ENCODE peak calls at places on chromosomes 7 and 10, in ten cellular contexts. One of them, this sample, is unnamed.

GRCh38 chr7:86094166-86094669 is 549.5 kb upstream of the GRM3 start:
- DNase-seq in heart left ventricle: no peak
- DNase-seq in K562: no peak
- DNase-seq in CD8-positive, alpha-beta memory T cell: no peak
- DNase-seq in fibroblast of lung: no peak
- DNase-seq in neuronal stem cell: no peak
- DNase-seq in suprapubic skin: no peak
- DNase-seq in mammary epithelial cell: no peak
- DNase-seq in PC-3: no peak
- DNase-seq in astrocyte: no peak
- DNase-seq in this sample: no peak

GRCh38 chr7:27947581-27948278 is 207.8 kb downstream of the TAX1BP1 start:
- DNase-seq in neuronal stem cell: no peak
- DNase-seq in astrocyte: peak; percentile 36
- DNase-seq in fibroblast of lung: peak; percentile 45
- DNase-seq in K562: no peak
- DNase-seq in suprapubic skin: no peak
- DNase-seq in PC-3: no peak
- DNase-seq in mammary epithelial cell: no peak
- DNase-seq in heart left ventricle: no peak
- DNase-seq in CD8-positive, alpha-beta memory T cell: no peak
- DNase-seq in this sample: peak; percentile 7

GRCh38 chr10:68032113-68032512 is 43.0 kb downstream of the HERC4 start:
- DNase-seq in fibroblast of lung: no peak
- DNase-seq in mammary epithelial cell: no peak
- DNase-seq in CD8-positive, alpha-beta memory T cell: no peak
- DNase-seq in K562: no peak
- DNase-seq in suprapubic skin: no peak
- DNase-seq in heart left ventricle: no peak
- DNase-seq in PC-3: no peak
- DNase-seq in neuronal stem cell: no peak
- DNase-seq in astrocyte: no peak
- DNase-seq in this sample: no peak

GRCh38 chr10:126387041-126387908 is 1.0 kb downstream of the ADAM12 start:
- DNase-seq in suprapubic skin: no peak
- DNase-seq in neuronal stem cell: peak; percentile 54
- DNase-seq in mammary epithelial cell: peak; percentile 46
- DNase-seq in heart left ventricle: peak; percentile 79
- DNase-seq in PC-3: peak; percentile 73
- DNase-seq in CD8-positive, alpha-beta memory T cell: no peak
- DNase-seq in fibroblast of lung: peak; percentile 81
- DNase-seq in K562: peak; percentile 17
- DNase-seq in astrocyte: peak; percentile 70
- DNase-seq in this sample: no peak

GRCh38 chr10:58952747-58953466 is 223.5 kb upstream of the PHYHIPL start:
- DNase-seq in PC-3: peak; percentile 78
- DNase-seq in astrocyte: peak; percentile 25
- DNase-seq in suprapubic skin: no peak
- DNase-seq in fibroblast of lung: peak; percentile 39
- DNase-seq in CD8-positive, alpha-beta memory T cell: no peak
- DNase-seq in K562: peak; percentile 23
- DNase-seq in heart left ventricle: no peak
- DNase-seq in mammary epithelial cell: peak; percentile 35
- DNase-seq in neuronal stem cell: peak; percentile 42
- DNase-seq in this sample: no peak

GRCh38 chr10:80261316-80262030 is 28.0 kb downstream of the MAT1A start:
- DNase-seq in fibroblast of lung: no peak
- DNase-seq in astrocyte: no peak
- DNase-seq in mammary epithelial cell: no peak
- DNase-seq in PC-3: no peak
- DNase-seq in neuronal stem cell: no peak
- DNase-seq in suprapubic skin: no peak
- DNase-seq in CD8-positive, alpha-beta memory T cell: no peak
- DNase-seq in heart left ventricle: no peak
- DNase-seq in K562: peak; percentile 15
- DNase-seq in this sample: no peak

GRCh38 chr10:30775779-30776591 is 146.4 kb upstream of the LYZL2 start:
- DNase-seq in K562: no peak
- DNase-seq in neuronal stem cell: no peak
- DNase-seq in suprapubic skin: no peak
- DNase-seq in CD8-positive, alpha-beta memory T cell: no peak
- DNase-seq in mammary epithelial cell: peak; percentile 21
- DNase-seq in fibroblast of lung: peak; percentile 90
- DNase-seq in astrocyte: peak; percentile 82
- DNase-seq in heart left ventricle: no peak
- DNase-seq in PC-3: no peak
- DNase-seq in this sample: peak; percentile 51

GRCh38 chr7:39753823-39754325 is 130.5 kb downstream of the RALA start:
- DNase-seq in K562: no peak
- DNase-seq in fibroblast of lung: no peak
- DNase-seq in suprapubic skin: no peak
- DNase-seq in CD8-positive, alpha-beta memory T cell: no peak
- DNase-seq in heart left ventricle: no peak
- DNase-seq in mammary epithelial cell: no peak
- DNase-seq in PC-3: no peak
- DNase-seq in astrocyte: no peak
- DNase-seq in neuronal stem cell: no peak
- DNase-seq in this sample: no peak

GRCh38 chr7:32588657-32589056 is 93.4 kb downstream of the AVL9 start:
- DNase-seq in PC-3: peak; percentile 28
- DNase-seq in heart left ventricle: no peak
- DNase-seq in neuronal stem cell: no peak
- DNase-seq in fibroblast of lung: peak; percentile 87
- DNase-seq in mammary epithelial cell: peak; percentile 52
- DNase-seq in CD8-positive, alpha-beta memory T cell: no peak
- DNase-seq in K562: no peak
- DNase-seq in suprapubic skin: no peak
- DNase-seq in astrocyte: peak; percentile 84
- DNase-seq in this sample: peak; percentile 71

DNA sequence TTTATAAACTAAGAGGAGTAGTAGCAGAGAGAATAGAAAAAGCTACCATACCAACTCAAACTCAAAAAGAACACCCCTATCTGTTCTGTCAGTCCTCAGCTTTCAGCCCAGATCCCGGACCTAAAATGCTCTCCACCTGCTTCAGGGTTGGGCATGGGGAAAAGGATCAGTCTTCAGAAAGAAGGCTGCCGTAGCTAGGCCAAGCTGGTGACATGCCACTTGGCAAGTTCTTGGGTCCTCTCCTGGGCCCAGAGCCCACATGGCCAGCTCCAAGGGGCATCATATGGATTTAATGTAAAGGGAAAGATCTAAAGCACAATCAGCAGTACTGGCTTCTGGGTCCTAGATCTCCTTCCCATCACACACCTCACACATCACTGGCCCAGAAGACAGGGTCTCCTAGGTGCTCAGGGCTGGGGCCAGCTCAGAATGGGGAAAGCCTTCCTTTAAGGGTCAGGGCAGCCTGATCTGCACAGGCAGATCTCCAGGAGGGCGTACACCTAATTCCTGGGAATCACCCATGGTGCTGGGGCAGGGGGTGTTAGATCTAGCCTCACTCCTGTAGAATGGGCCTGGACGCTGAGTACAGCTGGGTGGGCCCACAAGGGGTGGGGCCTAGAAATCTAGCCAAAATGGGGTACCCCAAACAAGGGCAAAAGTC is 2.5 kb downstream of the VAX1 start:
- DNase-seq in heart left ventricle: no peak
- DNase-seq in neuronal stem cell: no peak
- DNase-seq in PC-3: no peak
- DNase-seq in mammary epithelial cell: no peak
- DNase-seq in astrocyte: no peak
- DNase-seq in K562: no peak
- DNase-seq in fibroblast of lung: no peak
- DNase-seq in suprapubic skin: no peak
- DNase-seq in CD8-positive, alpha-beta memory T cell: no peak
- DNase-seq in this sample: no peak
- H3K27me3 ChIP-seq in heart left ventricle: peaks cover 92% of the 10 kb centered on the region
- H3K27me3 ChIP-seq in neuronal stem cell: peaks cover 97% of the 10 kb centered on the region
- H3K27me3 ChIP-seq in PC-3: peaks cover 15% of the 10 kb centered on the region
- H3K27me3 ChIP-seq in mammary epithelial cell: peaks cover 80% of the 10 kb centered on the region
- H3K27me3 ChIP-seq in astrocyte: peaks cover 79% of the 10 kb centered on the region
- H3K27me3 ChIP-seq in K562: peaks cover 24% of the 10 kb centered on the region
- H3K27me3 ChIP-seq in fibroblast of lung: peaks cover 76% of the 10 kb centered on the region
- H3K27me3 ChIP-seq in suprapubic skin: peaks cover 100% of the 10 kb centered on the region
- H3K27me3 ChIP-seq in CD8-positive, alpha-beta memory T cell: peaks cover 43% of the 10 kb centered on the region
- H3K27me3 ChIP-seq in this sample: peaks cover 95% of the 10 kb centered on the region

GRCh38 chr10:89327803-89328441 is at the start of gene IFIT3:
- DNase-seq in mammary epithelial cell: peak; percentile 67
- DNase-seq in heart left ventricle: no peak
- DNase-seq in K562: peak; percentile 66
- DNase-seq in suprapubic skin: peak; percentile 80
- DNase-seq in fibroblast of lung: peak; percentile 97
- DNase-seq in PC-3: peak; percentile 80
- DNase-seq in neuronal stem cell: no peak
- DNase-seq in CD8-positive, alpha-beta memory T cell: peak; percentile 31
- DNase-seq in astrocyte: peak; percentile 95
- DNase-seq in this sample: no peak

GRCh38 chr10:89332718-89333281 is 5.0 kb downstream of the IFIT3 start:
- DNase-seq in K562: no peak
- DNase-seq in CD8-positive, alpha-beta memory T cell: peak; percentile 33
- DNase-seq in fibroblast of lung: no peak
- DNase-seq in heart left ventricle: no peak
- DNase-seq in neuronal stem cell: no peak
- DNase-seq in suprapubic skin: no peak
- DNase-seq in astrocyte: no peak
- DNase-seq in mammary epithelial cell: no peak
- DNase-seq in PC-3: no peak
- DNase-seq in this sample: no peak

GRCh38 chr10:89330537-89330936 is 2.7 kb downstream of the IFIT3 start:
- DNase-seq in suprapubic skin: no peak
- DNase-seq in mammary epithelial cell: no peak
- DNase-seq in heart left ventricle: no peak
- DNase-seq in neuronal stem cell: no peak
- DNase-seq in astrocyte: no peak
- DNase-seq in CD8-positive, alpha-beta memory T cell: no peak
- DNase-seq in K562: no peak
- DNase-seq in fibroblast of lung: peak; percentile 34
- DNase-seq in PC-3: no peak
- DNase-seq in this sample: no peak

GRCh38 chr10:89337493-89337892 is 9.7 kb downstream of the IFIT3 start:
- DNase-seq in CD8-positive, alpha-beta memory T cell: no peak
- DNase-seq in neuronal stem cell: no peak
- DNase-seq in K562: no peak
- DNase-seq in suprapubic skin: no peak
- DNase-seq in mammary epithelial cell: peak; percentile 78
- DNase-seq in fibroblast of lung: peak; percentile 86
- DNase-seq in PC-3: no peak
- DNase-seq in astrocyte: peak; percentile 82
- DNase-seq in heart left ventricle: no peak
- DNase-seq in this sample: peak; percentile 70

DNA sequence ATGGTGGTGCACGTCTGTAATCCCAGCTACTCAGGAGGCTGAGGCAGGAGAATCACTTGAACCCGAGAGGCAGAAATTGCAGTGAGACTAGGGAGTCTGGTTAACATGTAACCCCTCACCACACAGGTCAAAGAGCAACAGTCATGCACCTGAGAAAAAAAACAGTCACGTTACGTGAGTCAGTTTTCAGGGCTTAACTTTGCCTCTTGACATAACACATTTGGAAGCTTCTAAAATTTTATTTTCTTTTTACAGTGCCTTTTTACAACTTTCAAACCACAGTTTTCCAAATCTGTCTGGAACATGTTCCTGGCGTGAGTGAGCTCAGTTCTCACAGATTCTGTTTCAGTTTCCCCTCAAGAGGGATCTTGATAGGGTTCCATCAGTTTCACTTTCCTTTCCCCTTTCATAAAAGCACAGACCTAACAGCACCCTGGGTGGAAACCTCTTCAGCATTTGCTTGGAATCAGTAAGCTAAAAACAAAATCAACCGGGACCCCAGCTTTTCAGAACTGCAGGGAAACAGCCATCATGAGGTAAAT is 4.4 kb downstream of the IFIT3 start:
- DNase-seq in neuronal stem cell: no peak
- DNase-seq in CD8-positive, alpha-beta memory T cell: peak; percentile 60
- DNase-seq in K562: peak; percentile 13
- DNase-seq in astrocyte: peak; percentile 53
- DNase-seq in suprapubic skin: no peak
- DNase-seq in PC-3: no peak
- DNase-seq in fibroblast of lung: peak; percentile 60
- DNase-seq in mammary epithelial cell: peak; percentile 45
- DNase-seq in heart left ventricle: no peak
- DNase-seq in this sample: no peak
- H3K4me3 ChIP-seq in neuronal stem cell: no peak overlapping the region
- H3K4me3 ChIP-seq in CD8-positive, alpha-beta memory T cell: peak overlapping the region; percentile 47
- H3K4me3 ChIP-seq in K562: no peak overlapping the region
- H3K4me3 ChIP-seq in astrocyte: peak overlapping the region; percentile 19
- H3K4me3 ChIP-seq in suprapubic skin: peak overlapping the region; percentile 42
- H3K4me3 ChIP-seq in PC-3: no peak overlapping the region
- H3K4me3 ChIP-seq in fibroblast of lung: peak overlapping the region; percentile 58
- H3K4me3 ChIP-seq in mammary epithelial cell: peak overlapping the region; percentile 17
- H3K4me3 ChIP-seq in heart left ventricle: peak overlapping the region; percentile 60
- H3K4me3 ChIP-seq in this sample: peak overlapping the region; percentile 21

GRCh38 chr10:7374795-7375194 is 36.0 kb downstream of the SFMBT2 start:
- DNase-seq in suprapubic skin: no peak
- DNase-seq in mammary epithelial cell: no peak
- DNase-seq in PC-3: peak; percentile 85
- DNase-seq in K562: no peak
- DNase-seq in fibroblast of lung: no peak
- DNase-seq in CD8-positive, alpha-beta memory T cell: no peak
- DNase-seq in astrocyte: no peak
- DNase-seq in heart left ventricle: no peak
- DNase-seq in neuronal stem cell: no peak
- DNase-seq in this sample: no peak
- H3K36me3 ChIP-seq in suprapubic skin: peaks cover 5% of the 10 kb centered on the region
- H3K36me3 ChIP-seq in mammary epithelial cell: no peaks in the 10 kb centered on the region
- H3K36me3 ChIP-seq in PC-3: no peaks in the 10 kb centered on the region
- H3K36me3 ChIP-seq in K562: peaks cover 51% of the 10 kb centered on the region
- H3K36me3 ChIP-seq in fibroblast of lung: no peaks in the 10 kb centered on the region
- H3K36me3 ChIP-seq in CD8-positive, alpha-beta memory T cell: peaks cover 24% of the 10 kb centered on the region
- H3K36me3 ChIP-seq in astrocyte: no peaks in the 10 kb centered on the region
- H3K36me3 ChIP-seq in heart left ventricle: peaks cover 35% of the 10 kb centered on the region
- H3K36me3 ChIP-seq in neuronal stem cell: peaks cover 9% of the 10 kb centered on the region
- H3K36me3 ChIP-seq in this sample: no peaks in the 10 kb centered on the region

GRCh38 chr7:45421096-45421495 is 153.1 kb upstream of the ADCY1 start:
- DNase-seq in neuronal stem cell: no peak
- DNase-seq in astrocyte: peak; percentile 56
- DNase-seq in heart left ventricle: no peak
- DNase-seq in CD8-positive, alpha-beta memory T cell: no peak
- DNase-seq in suprapubic skin: no peak
- DNase-seq in fibroblast of lung: peak; percentile 66
- DNase-seq in mammary epithelial cell: peak; percentile 27
- DNase-seq in K562: no peak
- DNase-seq in PC-3: peak; percentile 58
- DNase-seq in this sample: no peak
- H3K27me3 ChIP-seq in neuronal stem cell: peaks cover 5% of the 10 kb centered on the region
- H3K27me3 ChIP-seq in astrocyte: no peaks in the 10 kb centered on the region
- H3K27me3 ChIP-seq in heart left ventricle: no peaks in the 10 kb centered on the region
- H3K27me3 ChIP-seq in CD8-positive, alpha-beta memory T cell: no peaks in the 10 kb centered on the region
- H3K27me3 ChIP-seq in suprapubic skin: no peaks in the 10 kb centered on the region
- H3K27me3 ChIP-seq in fibroblast of lung: no peaks in the 10 kb centered on the region
- H3K27me3 ChIP-seq in mammary epithelial cell: no peaks in the 10 kb centered on the region
- H3K27me3 ChIP-seq in K562: no peaks in the 10 kb centered on the region
- H3K27me3 ChIP-seq in PC-3: no peaks in the 10 kb centered on the region
- H3K27me3 ChIP-seq in this sample: no peaks in the 10 kb centered on the region

GRCh38 chr7:1508277-1508758 is 4.1 kb upstream of the INTS1 start:
- DNase-seq in heart left ventricle: no peak
- DNase-seq in mammary epithelial cell: no peak
- DNase-seq in suprapubic skin: no peak
- DNase-seq in K562: no peak
- DNase-seq in PC-3: no peak
- DNase-seq in CD8-positive, alpha-beta memory T cell: no peak
- DNase-seq in neuronal stem cell: no peak
- DNase-seq in astrocyte: no peak
- DNase-seq in fibroblast of lung: no peak
- DNase-seq in this sample: no peak
- H3K4me3 ChIP-seq in heart left ventricle: no peak overlapping the region
- H3K4me3 ChIP-seq in mammary epithelial cell: no peak overlapping the region
- H3K4me3 ChIP-seq in suprapubic skin: no peak overlapping the region
- H3K4me3 ChIP-seq in K562: no peak overlapping the region
- H3K4me3 ChIP-seq in PC-3: no peak overlapping the region
- H3K4me3 ChIP-seq in CD8-positive, alpha-beta memory T cell: no peak overlapping the region
- H3K4me3 ChIP-seq in neuronal stem cell: no peak overlapping the region
- H3K4me3 ChIP-seq in astrocyte: no peak overlapping the region
- H3K4me3 ChIP-seq in fibroblast of lung: no peak overlapping the region
- H3K4me3 ChIP-seq in this sample: no peak overlapping the region

GRCh38 chr7:155681663-155682062 is 37.2 kb downstream of the RBM33 start:
- DNase-seq in fibroblast of lung: no peak
- DNase-seq in K562: no peak
- DNase-seq in PC-3: no peak
- DNase-seq in mammary epithelial cell: no peak
- DNase-seq in CD8-positive, alpha-beta memory T cell: no peak
- DNase-seq in heart left ventricle: no peak
- DNase-seq in astrocyte: no peak
- DNase-seq in suprapubic skin: no peak
- DNase-seq in neuronal stem cell: no peak
- DNase-seq in this sample: no peak
- H3K36me3 ChIP-seq in fibroblast of lung: peaks cover 2% of the 10 kb centered on the region
- H3K36me3 ChIP-seq in K562: peaks cover 78% of the 10 kb centered on the region
- H3K36me3 ChIP-seq in PC-3: peaks cover 40% of the 10 kb centered on the region
- H3K36me3 ChIP-seq in mammary epithelial cell: no peaks in the 10 kb centered on the region
- H3K36me3 ChIP-seq in CD8-positive, alpha-beta memory T cell: peaks cover 12% of the 10 kb centered on the region
- H3K36me3 ChIP-seq in heart left ventricle: peaks cover 62% of the 10 kb centered on the region
- H3K36me3 ChIP-seq in astrocyte: peaks cover 14% of the 10 kb centered on the region
- H3K36me3 ChIP-seq in suprapubic skin: peaks cover 51% of the 10 kb centered on the region
- H3K36me3 ChIP-seq in neuronal stem cell: peaks cover 9% of the 10 kb centered on the region
- H3K36me3 ChIP-seq in this sample: no peaks in the 10 kb centered on the region